ENCODE peak calls at places on chromosomes 4 and X, in five cellular contexts. H is GM13976, R is hepatocyte, I is foreskin keratinocyte, U is MCF 10A. L is an unnamed sample.

GRCh38 chr4:40186665-40187014 is 10.2 kb upstream of the RHOH start:
- DNase-seq in H (no peak), R (no peak), I (peak), U (no peak), L (no peak)

GRCh38 chr4:125168531-125168930 is 146.2 kb upstream of the FAT4 start:
- DNase-seq in H (no peak), R (no peak), I (peak), U (no peak), L (no peak)

GRCh38 chrX:109281478-109282275 is 200.2 kb downstream of the GUCY2F start:
- DNase-seq in H (no peak), R (peak), I (no peak), U (no peak), L (no peak)

GRCh38 chr4:15317246-15317645 is 110.6 kb upstream of the C1QTNF7 start:
- DNase-seq in H (no peak), R (no peak), I (peak), U (no peak), L (no peak)

GRCh38 chr4:57148831-57149230 is 38.6 kb upstream of the IGFBP7 start:
- DNase-seq in H (no peak), R (no peak), I (peak), U (peak), L (no peak)

GRCh38 chr4:69054578-69055200 is 41.6 kb upstream of the UGT2B7 start:
- DNase-seq in H (no peak), R (peak), I (peak), U (peak), L (no peak)

GRCh38 chr4:62377245-62377644 is 1177.1 kb downstream of the ADGRL3 start:
- DNase-seq in H (no peak), R (no peak), I (no peak), U (no peak), L (no peak)

GRCh38 chr4:17448689-17449088 is 63.2 kb downstream of the QDPR start:
- DNase-seq in H (no peak), R (no peak), I (peak), U (peak), L (no peak)

GRCh38 chr4:2837110-2837903 is 6.3 kb upstream of the ADD1 start:
- DNase-seq in H (no peak), R (peak), I (no peak), U (no peak), L (peak)

GRCh38 chrX:136272325-136272724 is 21.1 kb upstream of the MAP7D3 start:
- DNase-seq in H (no peak), R (no peak), I (no peak), U (peak), L (no peak)

GRCh38 chr4:38170380-38170779 is 210.2 kb downstream of the PTTG2 start:
- DNase-seq in H (no peak), R (no peak), I (no peak), U (no peak), L (no peak)

DNA sequence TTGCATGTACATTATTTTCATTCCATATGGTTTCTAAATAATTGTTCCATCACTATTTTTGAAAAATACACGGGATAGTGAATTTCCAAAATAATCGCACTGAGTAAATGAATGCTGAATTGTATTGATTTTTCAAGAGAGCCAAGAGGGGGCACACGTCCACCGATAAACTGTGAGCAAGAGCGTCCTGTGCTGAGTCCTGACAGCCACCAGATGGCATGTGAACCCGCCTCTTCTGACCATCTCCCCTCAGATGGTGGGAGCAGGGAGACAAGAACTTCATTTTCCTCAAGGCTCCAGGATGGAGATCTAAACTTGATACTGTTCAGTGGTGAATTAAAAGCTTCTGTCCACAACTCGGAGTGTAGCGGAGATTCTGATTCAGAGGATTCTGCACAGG is 30.6 kb upstream of the IL9R start:
- DNase-seq in H (peak), R (peak), I (no peak), U (peak), L (no peak)
- TF ChIP-seq CTCF in H (peak), R (peak), I (peak), U (peak), L (no peak)

GRCh38 chr4:155999743-156000142 is 46.1 kb upstream of the CTSO start:
- DNase-seq in H (peak), R (peak), I (no peak), U (no peak), L (no peak)
- TF ChIP-seq CTCF in H (no peak), R (peak), I (no peak), U (no peak), L (no peak)

DNA sequence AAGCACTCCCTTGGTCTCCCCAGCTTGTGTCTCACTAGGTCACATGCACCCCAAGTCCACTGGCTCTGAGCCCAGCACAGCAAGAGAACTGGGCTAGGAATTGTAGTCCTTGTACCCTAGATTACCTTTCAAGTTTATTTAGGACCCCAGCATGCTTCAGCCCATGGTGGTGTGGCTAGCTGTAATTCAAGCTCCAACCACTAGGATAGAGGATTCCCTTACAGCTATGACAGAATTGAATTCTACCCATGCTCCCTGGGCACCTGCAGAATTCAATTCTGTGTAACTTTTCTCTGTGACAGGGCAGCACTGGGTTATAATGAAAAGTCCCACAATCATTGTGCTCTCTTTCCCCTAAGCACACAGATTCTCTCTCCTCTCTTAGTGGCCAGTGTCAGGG is 253.8 kb upstream of the DMD start:
- DNase-seq in H (no peak), R (no peak), I (no peak), U (no peak), L (no peak)
- TF ChIP-seq CTCF in H (no peak), R (no peak), I (no peak), U (no peak), L (no peak)

GRCh38 chr4:84467601-84468000 is 31.5 kb downstream of the NKX6-1 start:
- DNase-seq in H (no peak), R (no peak), I (no peak), U (no peak), L (no peak)

GRCh38 chr4:84474107-84474506 is 25.0 kb downstream of the NKX6-1 start:
- DNase-seq in H (no peak), R (no peak), I (no peak), U (no peak), L (no peak)

GRCh38 chr4:84472154-84472553 is 26.9 kb downstream of the NKX6-1 start:
- DNase-seq in H (no peak), R (no peak), I (no peak), U (no peak), L (no peak)

GRCh38 chr4:84470204-84470785 is 28.8 kb downstream of the NKX6-1 start:
- DNase-seq in H (no peak), R (no peak), I (no peak), U (peak), L (no peak)
- TF ChIP-seq CTCF in H (no peak), R (no peak), I (peak), U (peak), L (no peak)

L was measured in coronary artery.